ENCODE peak calls at places on chromosomes 2 and 18, in four cellular contexts. P, C, Z and O are unnamed samples.
A peak's percentile ranks its signal among the peaks of the same experiment; 100 is the strongest.

GRCh38 chr2:117523267-117523666 is 291.2 kb upstream of the DDX18 start:
- DNase-seq in C (no peak), Z (no peak), P (peak; percentile 76), O (peak; percentile 76)

GRCh38 chr18:2254977-2255376 is 316.3 kb downstream of the METTL4 start:
- DNase-seq in Z (no peak), P (no peak), C (no peak), O (no peak)

GRCh38 chr2:26002617-26003310 is 20.5 kb upstream of the KIF3C start:
- DNase-seq in P (no peak), Z (no peak), C (peak; percentile 90), O (no peak)

GRCh38 chr2:120719471-120719870 is 16.2 kb upstream of the GLI2 start:
- DNase-seq in C (no peak), Z (no peak), P (no peak), O (no peak)

GRCh38 chr2:88585969-88586368 is 41.3 kb downstream of the EIF2AK3 start:
- DNase-seq in P (no peak), C (no peak), Z (no peak), O (no peak)

GRCh38 chr2:43467889-43468288 is 127.9 kb downstream of the THADA start:
- DNase-seq in Z (no peak), P (no peak), C (no peak), O (no peak)

GRCh38 chr2:64260817-64261216 is 116.6 kb upstream of the PELI1 start:
- DNase-seq in P (peak; percentile 80), Z (no peak), C (peak; percentile 87), O (peak; percentile 78)

GRCh38 chr2:150490466-150490865 is 3.0 kb upstream of the RND3 start:
- DNase-seq in C (no peak), Z (no peak), P (no peak), O (no peak)

GRCh38 chr2:20997953-20998722 is 45.7 kb downstream of the APOB start:
- DNase-seq in C (peak; percentile 9), P (no peak), Z (no peak), O (no peak)

GRCh38 chr2:108640731-108641130 is 78.6 kb upstream of the RANBP2 start:
- DNase-seq in P (no peak), C (no peak), Z (no peak), O (no peak)